ENCODE peak calls at places on chromosomes 13 and 19, in eight cellular contexts. R is GM12878, K is K562, N is SK-N-SH, L is endothelial cell of umbilical vein, J is HCT116, X is HepG2, I is H1. Y is an unnamed sample.

GRCh38 chr13:41981961-41982723 is 21.2 kb upstream of the VWA8 start:
- DNase-seq in N (no peak), X (no peak), I (no peak), K (no peak), R (no peak), L (no peak), J (no peak), Y (no peak)

GRCh38 chr13:91701975-91702374 is 303.6 kb downstream of the GPC5 start:
- DNase-seq in I (no peak), J (no peak), N (no peak), K (no peak), L (no peak), X (no peak), R (no peak), Y (no peak)

GRCh38 chr19:22545751-22546150 is 88.4 kb upstream of the ZNF492 start:
- DNase-seq in K (peak), L (no peak), J (peak), I (peak), N (peak), R (no peak), X (peak), Y (no peak)

GRCh38 chr19:41447732-41448332 is 4.9 kb downstream of the ERICH4 start:
- DNase-seq in N (no peak), J (no peak), R (no peak), L (no peak), K (no peak), I (no peak), X (no peak), Y (no peak)

GRCh38 chr19:8430650-8431049 is 14.1 kb upstream of the HNRNPM start:
- DNase-seq in X (no peak), N (no peak), L (no peak), R (no peak), J (no peak), K (no peak), I (no peak), Y (no peak)

GRCh38 chr13:60857698-60858097 is 460.7 kb downstream of the TDRD3 start:
- DNase-seq in N (no peak), K (no peak), L (no peak), J (no peak), R (no peak), X (no peak), I (no peak), Y (no peak)

GRCh38 chr13:44818428-44818827 is 170.8 kb downstream of the NUFIP1 start:
- DNase-seq in J (peak), X (peak), L (no peak), K (peak), N (peak), R (no peak), I (no peak), Y (no peak)

GRCh38 chr13:27137759-27138158 is 33.9 kb downstream of the USP12 start:
- DNase-seq in X (no peak), K (no peak), I (no peak), N (no peak), R (no peak), J (no peak), L (no peak), Y (no peak)

GRCh38 chr19:12055784-12056183 is 3.0 kb upstream of the ZNF878 start:
- DNase-seq in R (no peak), J (no peak), N (no peak), X (no peak), L (no peak), I (no peak), K (no peak), Y (no peak)

GRCh38 chr19:12047868-12048267 is 4.9 kb downstream of the ZNF878 start:
- DNase-seq in R (no peak), I (no peak), X (peak), K (no peak), L (no peak), J (no peak), N (no peak), Y (no peak)

GRCh38 chr19:12052057-12052570 is 647 bp downstream of the ZNF878 start:
- DNase-seq in N (peak), R (no peak), J (no peak), X (no peak), L (peak), I (no peak), K (no peak), Y (no peak)

DNA sequence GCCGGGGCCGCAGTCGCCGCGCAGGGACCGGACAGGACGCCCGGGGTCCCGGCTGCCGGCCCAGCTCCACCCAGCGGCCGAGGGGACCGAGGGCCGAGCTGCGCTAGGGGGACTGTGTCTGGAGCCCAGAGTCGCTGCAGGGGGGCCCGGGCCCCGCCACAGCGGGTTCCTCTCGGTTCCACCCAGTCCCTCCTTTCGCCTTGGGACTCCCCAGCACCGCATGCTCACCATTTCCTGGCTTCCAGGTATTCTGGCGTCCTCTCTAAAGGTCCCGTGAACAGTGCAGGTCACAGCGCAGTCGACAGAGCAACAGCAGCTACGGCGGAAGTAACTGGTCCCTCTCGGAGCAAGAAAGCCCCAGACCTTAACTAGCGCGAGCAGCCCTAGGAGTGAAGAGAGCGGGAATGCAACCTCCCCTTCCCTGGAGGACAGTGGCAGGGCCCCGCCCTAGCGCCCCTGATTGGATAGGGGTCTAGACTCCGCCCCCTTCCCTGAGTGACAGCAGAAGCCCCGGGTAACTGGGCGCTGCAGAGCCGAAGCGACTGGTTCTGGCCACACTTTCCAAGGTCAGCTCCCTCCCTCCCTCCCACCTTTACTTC is at the start of gene ZNF878:
- DNase-seq in N (peak), L (peak), I (peak), X (peak), K (peak), R (peak), J (no peak), Y (peak)
- H3K9ac ChIP-seq in N (peak), L (peak), I (peak), X (peak), K (peak), R (peak), J (no peak), Y (peak)

DNA sequence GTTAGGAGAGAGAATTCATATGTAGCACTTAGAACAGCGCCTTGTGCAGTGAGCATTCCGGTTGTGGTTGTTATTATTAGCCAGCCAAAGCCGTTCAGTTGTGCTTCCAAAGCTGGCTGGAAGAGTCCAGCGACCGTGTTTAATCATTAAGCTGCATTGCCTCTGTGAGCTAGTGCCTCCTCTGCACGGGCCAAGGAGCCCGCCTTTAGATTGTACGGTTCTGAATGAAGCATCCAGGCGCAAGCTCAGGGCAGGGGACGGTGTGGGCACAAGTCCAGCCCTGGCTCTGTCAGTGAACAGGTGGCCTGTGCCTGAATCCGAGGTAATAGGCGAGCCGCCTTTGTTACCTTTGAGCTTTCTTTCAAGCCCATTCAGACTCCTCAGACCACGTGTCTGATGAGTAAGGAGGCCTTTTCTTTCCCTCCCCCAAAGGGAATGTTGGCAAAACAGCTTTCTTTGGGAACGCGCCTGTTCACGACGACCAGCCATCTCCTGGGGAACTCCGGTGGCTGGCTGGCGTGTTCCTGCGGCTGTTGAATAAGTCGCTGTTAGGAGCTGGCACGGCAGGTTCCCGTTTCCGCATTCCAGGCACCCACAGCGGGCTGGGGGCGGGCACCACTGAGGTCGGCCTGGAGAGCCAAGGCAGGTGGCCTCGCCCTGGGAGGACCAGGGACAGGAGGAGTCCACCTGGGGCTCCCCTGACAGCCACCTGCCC is 25.1 kb downstream of the SIPA1L3 start:
- DNase-seq in L (peak), I (peak), K (no peak), R (no peak), X (peak), J (peak), N (no peak), Y (no peak)
- H3K4me3 ChIP-seq in L (no peak), I (peak), K (no peak), R (peak), X (peak), J (peak), N (no peak), Y (no peak)

DNA sequence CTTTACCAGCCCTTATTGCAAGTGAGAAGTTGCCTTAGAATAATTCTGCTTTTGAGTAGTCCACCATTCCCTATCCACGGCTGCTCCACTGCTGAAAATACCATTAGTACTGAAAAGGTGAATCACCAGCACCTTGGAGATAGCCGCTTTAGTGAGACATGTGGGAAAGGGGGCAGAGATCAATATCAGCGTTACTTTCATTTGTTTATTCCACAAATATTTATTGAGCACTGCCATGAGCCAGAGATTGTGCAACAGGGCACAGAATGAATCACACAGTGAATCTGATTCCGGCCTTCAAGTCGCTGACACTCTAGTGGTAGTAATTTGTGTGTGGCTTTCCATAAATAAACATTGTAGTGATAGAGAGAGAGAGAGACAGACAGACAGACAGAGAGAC is 31.5 kb upstream of the MYO16 start:
- DNase-seq in I (no peak), N (no peak), X (peak), R (no peak), K (no peak), L (no peak), J (no peak), Y (no peak)
- TF ChIP-seq POLR2AphosphoS5 in I (no peak), N (no peak), X (no peak), R (no peak), K (no peak), L (no peak), J (no peak), Y (no peak)

GRCh38 chr19:39823693-39824092 is 10.3 kb downstream of the DYRK1B start:
- DNase-seq in N (peak), I (no peak), L (no peak), R (no peak), X (no peak), K (no peak), J (no peak), Y (no peak)

GRCh38 chr19:39824143-39825092 is 9.5 kb downstream of the DYRK1B start:
- DNase-seq in I (peak), K (no peak), N (peak), J (no peak), R (peak), L (peak), X (peak), Y (no peak)

GRCh38 chr19:39825531-39826076 is 8.4 kb downstream of the DYRK1B start:
- DNase-seq in I (no peak), L (no peak), K (no peak), X (no peak), R (no peak), N (no peak), J (no peak), Y (no peak)

GRCh38 chr19:39826311-39826945 is 7.5 kb downstream of the DYRK1B start:
- DNase-seq in K (no peak), N (no peak), I (no peak), L (no peak), X (no peak), J (no peak), R (no peak), Y (no peak)

GRCh38 chr19:39825093-39825463 is 8.9 kb downstream of the DYRK1B start:
- DNase-seq in J (no peak), L (no peak), I (no peak), X (no peak), K (no peak), R (no peak), N (no peak), Y (no peak)
- H3K9ac ChIP-seq in J (no peak), L (no peak), I (peak), X (no peak), K (no peak), R (no peak), N (no peak), Y (no peak)

GRCh38 chr19:5128251-5128931 is 159.5 kb downstream of the KDM4B start:
- DNase-seq in L (peak), X (no peak), J (no peak), R (no peak), I (no peak), K (peak), N (peak), Y (no peak)
- H3K4me3 ChIP-seq in L (no peak), X (no peak), J (no peak), R (no peak), I (no peak), K (no peak), N (no peak), Y (peak)

Y was measured in SK-N-MC.